ENCODE peak calls at places on chromosomes 3 and 15, in six cellular contexts. E, M, W, Y, P and Z are unnamed samples.

GRCh38 chr3:183073839-183074615 is 25.3 kb downstream of the MCCC1 start:
- DNase-seq in E (no peak), M (no peak), W (no peak), Y (no peak), P (peak), Z (peak)

GRCh38 chr3:48739955-48740823 is 23.2 kb upstream of the IP6K2 start:
- DNase-seq in E (peak), M (peak), W (no peak), Y (peak), P (peak), Z (peak)

GRCh38 chr3:124034016-124034808 is 42.3 kb upstream of the ROPN1 start:
- DNase-seq in E (no peak), M (no peak), W (no peak), Y (peak), P (peak), Z (no peak)

GRCh38 chr15:56732135-56732880 is 1.0 kb downstream of the ZNF280D start:
- DNase-seq in E (peak), M (peak), W (no peak), Y (no peak), P (peak), Z (peak)

GRCh38 chr3:51698209-51698608 is 8.7 kb upstream of the GRM2 start:
- DNase-seq in E (no peak), M (no peak), W (no peak), Y (no peak), P (no peak), Z (no peak)

GRCh38 chr3:195269375-195270078 is 1.4 kb downstream of the XXYLT1 start:
- DNase-seq in E (no peak), M (no peak), W (no peak), Y (no peak), P (no peak), Z (peak)

GRCh38 chr15:63067976-63068743 is 25.6 kb downstream of the TPM1 start:
- DNase-seq in E (no peak), M (peak), W (no peak), Y (no peak), P (no peak), Z (no peak)

GRCh38 chr3:124768812-124769211 is 38.6 kb downstream of the UMPS start:
- DNase-seq in E (peak), M (peak), W (no peak), Y (peak), P (no peak), Z (peak)

GRCh38 chr3:112424394-112424793 is 74.9 kb downstream of the BTLA start:
- DNase-seq in E (no peak), M (no peak), W (no peak), Y (no peak), P (no peak), Z (no peak)

GRCh38 chr15:93017521-93017920 is 71.5 kb downstream of the RGMA start:
- DNase-seq in E (no peak), M (no peak), W (no peak), Y (no peak), P (no peak), Z (no peak)

GRCh38 chr3:122324871-122325323 is at the start of gene CSTA:
- DNase-seq in E (no peak), M (no peak), W (no peak), Y (no peak), P (no peak), Z (peak)

GRCh38 chr3:194826594-194826993 is 140.9 kb downstream of the FAM43A start:
- DNase-seq in E (no peak), M (no peak), W (no peak), Y (no peak), P (no peak), Z (no peak)

GRCh38 chr15:70152070-70152480 is 54.4 kb upstream of the TLE3 start:
- DNase-seq in E (no peak), M (no peak), W (no peak), Y (no peak), P (peak), Z (peak)

GRCh38 chr15:75647370-75648155 is at the start of gene SNX33:
- DNase-seq in E (peak), M (peak), W (no peak), Y (peak), P (peak), Z (peak)

GRCh38 chr3:185477316-185477715 is 21.5 kb downstream of the TMEM41A start:
- DNase-seq in E (no peak), M (no peak), W (no peak), Y (no peak), P (no peak), Z (no peak)

GRCh38 chr3:196976891-196977420 is 8.3 kb upstream of the PIGZ start:
- DNase-seq in E (no peak), M (no peak), W (no peak), Y (no peak), P (no peak), Z (no peak)

GRCh38 chr3:15205934-15206661 is at the start of gene CAPN7:
- DNase-seq in E (peak), M (peak), W (peak), Y (peak), P (peak), Z (peak)

GRCh38 chr3:20669184-20669583 is 483.2 kb upstream of the SGO1 start:
- DNase-seq in E (no peak), M (no peak), W (no peak), Y (no peak), P (no peak), Z (no peak)

GRCh38 chr3:13009132-13009945 is 63.9 kb downstream of the IQSEC1 start:
- DNase-seq in E (no peak), M (no peak), W (no peak), Y (peak), P (peak), Z (peak)

GRCh38 chr3:103158183-103158582 is 723.4 kb downstream of the ZPLD1 start:
- DNase-seq in E (no peak), M (peak), W (no peak), Y (no peak), P (no peak), Z (no peak)

GRCh38 chr15:100667405-100668320 is 65.3 kb downstream of the ASB7 start:
- DNase-seq in E (no peak), M (no peak), W (no peak), Y (no peak), P (no peak), Z (no peak)

GRCh38 chr15:57827021-57827420 is 120.5 kb downstream of the POLR2M start:
- DNase-seq in E (no peak), M (no peak), W (peak), Y (no peak), P (peak), Z (no peak)

GRCh38 chr15:39968273-39969001 is 34.5 kb downstream of the EIF2AK4 start:
- DNase-seq in E (no peak), M (no peak), W (no peak), Y (no peak), P (no peak), Z (no peak)

GRCh38 chr15:35548435-35548834 is 2.5 kb upstream of the DPH6 start:
- DNase-seq in E (no peak), M (no peak), W (no peak), Y (peak), P (no peak), Z (no peak)

GRCh38 chr15:94655249-94655648 is 423.9 kb downstream of the MCTP2 start:
- DNase-seq in E (no peak), M (no peak), W (no peak), Y (no peak), P (no peak), Z (no peak)

GRCh38 chr15:29942548-29942947 is 120.3 kb upstream of the TJP1 start:
- DNase-seq in E (no peak), M (no peak), W (no peak), Y (no peak), P (no peak), Z (no peak)

GRCh38 chr3:173913985-173914421 is 516.5 kb downstream of the NLGN1 start:
- DNase-seq in E (no peak), M (no peak), W (no peak), Y (no peak), P (no peak), Z (no peak)

GRCh38 chr3:186760141-186760813 is 23.1 kb upstream of the EIF4A2 start:
- DNase-seq in E (peak), M (no peak), W (no peak), Y (no peak), P (no peak), Z (no peak)

GRCh38 chr15:66863382-66864085 is 161.5 kb downstream of the SMAD6 start:
- DNase-seq in E (no peak), M (no peak), W (no peak), Y (no peak), P (no peak), Z (no peak)

GRCh38 chr3:98552232-98553020 is 20.6 kb downstream of the GPR15 start:
- DNase-seq in E (no peak), M (no peak), W (no peak), Y (no peak), P (no peak), Z (no peak)

GRCh38 chr3:46427929-46428833 is 21.1 kb downstream of the CCRL2 start:
- DNase-seq in E (peak), M (no peak), W (no peak), Y (no peak), P (no peak), Z (peak)

GRCh38 chr3:195828762-195829161 is 17.0 kb upstream of the MUC4 start:
- DNase-seq in E (no peak), M (no peak), W (no peak), Y (no peak), P (no peak), Z (no peak)

GRCh38 chr3:129653019-129653418 is 46.5 kb upstream of the PLXND1 start:
- DNase-seq in E (no peak), M (no peak), W (no peak), Y (no peak), P (no peak), Z (no peak)

GRCh38 chr3:52707585-52707984 is 1.7 kb downstream of the SPCS1 start:
- DNase-seq in E (no peak), M (no peak), W (peak), Y (no peak), P (no peak), Z (no peak)

GRCh38 chr3:138594150-138594934 is at the start of gene CEP70:
- DNase-seq in E (peak), M (peak), W (peak), Y (peak), P (peak), Z (peak)

GRCh38 chr3:71961891-71962290 is 176.9 kb upstream of the PROK2 start:
- DNase-seq in E (no peak), M (no peak), W (no peak), Y (no peak), P (no peak), Z (no peak)
- TF ChIP-seq MYC in E (no peak), M (no peak), W (no peak), Y (no peak), P (no peak), Z (no peak)

DNA sequence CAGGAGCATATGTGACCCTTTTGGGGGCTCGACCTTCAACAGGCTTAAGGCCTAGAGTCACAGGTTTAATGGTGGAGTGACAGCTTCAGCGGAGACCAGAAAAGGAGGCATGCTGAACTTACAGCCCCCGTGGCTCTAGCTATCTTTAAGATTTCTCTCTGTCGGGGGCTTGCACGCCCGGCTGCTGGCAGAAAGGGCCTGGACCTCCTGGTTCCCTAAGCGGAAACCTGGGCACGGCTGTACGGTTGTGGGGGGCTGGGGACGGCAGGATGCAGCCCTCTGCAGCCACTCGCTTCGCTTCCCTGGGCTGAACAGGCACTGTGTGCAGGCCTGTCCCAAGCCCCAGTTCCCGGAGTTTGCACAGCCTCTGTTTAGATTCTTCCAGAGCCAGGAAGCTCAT is 513 bp upstream of the CACNA2D2 start:
- DNase-seq in E (no peak), M (no peak), W (no peak), Y (no peak), P (no peak), Z (no peak)
- TF ChIP-seq CTCF in E (no peak), M (no peak), W (no peak), Y (no peak), P (no peak), Z (no peak)

GRCh38 chr3:107206141-107206540 is 171.1 kb upstream of the CCDC54 start:
- DNase-seq in E (peak), M (peak), W (no peak), Y (peak), P (peak), Z (peak)

GRCh38 chr3:107209302-107210060 is 167.8 kb upstream of the CCDC54 start:
- DNase-seq in E (no peak), M (no peak), W (no peak), Y (no peak), P (peak), Z (no peak)

GRCh38 chr3:107206945-107207344 is 170.3 kb upstream of the CCDC54 start:
- DNase-seq in E (no peak), M (no peak), W (no peak), Y (no peak), P (no peak), Z (no peak)

GRCh38 chr3:107208796-107209195 is 168.4 kb upstream of the CCDC54 start:
- DNase-seq in E (no peak), M (no peak), W (no peak), Y (no peak), P (peak), Z (no peak)

GRCh38 chr3:107208100-107208499 is 169.1 kb upstream of the CCDC54 start:
- DNase-seq in E (no peak), M (peak), W (no peak), Y (no peak), P (peak), Z (peak)
- TF ChIP-seq POLR2A in E (no peak), M (no peak), W (no peak), Y (no peak), P (no peak), Z (no peak)

GRCh38 chr3:32835943-32836342 is 18.1 kb downstream of the TRIM71 start:
- DNase-seq in E (no peak), M (no peak), W (no peak), Y (no peak), P (no peak), Z (no peak)
- TF ChIP-seq MYC in E (no peak), M (no peak), W (no peak), Y (no peak), P (no peak), Z (no peak)

DNA sequence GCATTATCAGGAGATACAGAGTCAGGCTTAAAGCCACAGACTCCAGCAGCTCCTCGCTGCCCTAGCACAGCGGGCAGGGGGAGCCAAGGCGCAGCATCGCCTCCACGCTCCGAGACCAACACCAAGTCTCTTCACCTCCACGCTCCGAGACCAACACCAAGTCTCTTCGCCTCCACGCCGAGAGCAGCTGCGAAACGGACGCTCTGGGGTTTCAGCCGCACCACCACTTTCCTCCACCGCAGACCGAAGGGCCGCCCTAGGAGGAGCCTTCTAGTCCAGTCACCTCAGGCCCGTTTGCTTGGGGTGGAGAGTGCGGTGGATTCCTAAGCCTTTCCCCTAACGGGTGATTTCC is 678 bp downstream of the DMXL2 start:
- DNase-seq in E (peak), M (peak), W (no peak), Y (peak), P (peak), Z (peak)
- TF ChIP-seq CTCF in E (peak), M (peak), W (peak), Y (no peak), P (no peak), Z (peak)